ENCODE peak calls at places on chromosomes 3 and 15, in four cellular contexts. L is PC-9, J is heart right ventricle, C is lower lobe of right lung. A is an unnamed sample. For H3K27me3, the result is how much of the 10 kb centered on the place peaks cover.

GRCh38 chr15:29054171-29055045 is 168.6 kb downstream of the APBA2 start:
- DNase-seq in L (no peak), J (no peak), C (no peak), A (no peak)

GRCh38 chr3:189210251-189210770 is 38.5 kb downstream of the TPRG1 start:
- DNase-seq in J (no peak), C (no peak), L (no peak), A (no peak)

GRCh38 chr3:136070334-136070733 is 104.8 kb downstream of the PPP2R3A start:
- DNase-seq in C (no peak), J (no peak), L (no peak), A (no peak)

GRCh38 chr3:136882575-136882974 is 20.6 kb downstream of the NCK1 start:
- DNase-seq in L (no peak), J (no peak), C (no peak), A (no peak)

GRCh38 chr15:66877558-66878285 is 175.7 kb downstream of the SMAD6 start:
- DNase-seq in L (no peak), C (no peak), J (peak), A (peak)

GRCh38 chr3:146747928-146748327 is 142.8 kb upstream of the PLSCR5 start:
- DNase-seq in J (no peak), C (no peak), L (no peak), A (no peak)

GRCh38 chr15:68149059-68149458 is 56.1 kb downstream of the CALML4 start:
- DNase-seq in C (no peak), L (no peak), J (no peak), A (no peak)

GRCh38 chr15:73051811-73052678 is at the start of gene NEO1:
- DNase-seq in C (peak), L (peak), J (peak), A (peak)

GRCh38 chr15:70053006-70053702 is 44.6 kb downstream of the TLE3 start:
- DNase-seq in C (peak), L (no peak), J (no peak), A (no peak)

GRCh38 chr15:74831813-74832495 is 5.5 kb downstream of the CPLX3 start:
- DNase-seq in J (no peak), C (no peak), L (peak), A (no peak)

GRCh38 chr3:114508208-114508607 is 214.4 kb downstream of the TIGIT start:
- DNase-seq in L (no peak), C (no peak), J (no peak), A (no peak)
- H3K27ac ChIP-seq in L (no peak), C (no peak), J (peak), A (peak)

DNA sequence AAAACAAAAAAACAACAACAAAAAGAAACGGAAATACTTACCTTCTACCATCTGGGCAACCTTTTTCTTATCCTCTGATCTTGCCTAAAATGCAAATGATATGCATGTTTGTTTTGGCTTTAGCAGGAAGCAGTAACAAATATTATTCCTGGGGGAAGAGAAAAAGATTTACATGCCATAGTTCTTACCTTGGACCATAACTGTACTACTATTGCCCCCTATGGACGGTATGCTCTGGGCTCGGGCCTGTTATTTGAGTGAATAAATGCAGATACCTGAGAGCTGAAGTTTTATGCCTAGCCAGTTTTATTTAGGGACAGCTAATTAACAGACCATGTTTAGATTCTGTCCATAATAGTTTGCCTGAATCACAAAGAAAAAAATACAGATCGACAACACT is 12.6 kb upstream of the STARD5 start:
- DNase-seq in C (no peak), J (no peak), L (no peak), A (peak)
- TF ChIP-seq CTCF in C (peak), J (peak), L (no peak), A (peak)

DNA sequence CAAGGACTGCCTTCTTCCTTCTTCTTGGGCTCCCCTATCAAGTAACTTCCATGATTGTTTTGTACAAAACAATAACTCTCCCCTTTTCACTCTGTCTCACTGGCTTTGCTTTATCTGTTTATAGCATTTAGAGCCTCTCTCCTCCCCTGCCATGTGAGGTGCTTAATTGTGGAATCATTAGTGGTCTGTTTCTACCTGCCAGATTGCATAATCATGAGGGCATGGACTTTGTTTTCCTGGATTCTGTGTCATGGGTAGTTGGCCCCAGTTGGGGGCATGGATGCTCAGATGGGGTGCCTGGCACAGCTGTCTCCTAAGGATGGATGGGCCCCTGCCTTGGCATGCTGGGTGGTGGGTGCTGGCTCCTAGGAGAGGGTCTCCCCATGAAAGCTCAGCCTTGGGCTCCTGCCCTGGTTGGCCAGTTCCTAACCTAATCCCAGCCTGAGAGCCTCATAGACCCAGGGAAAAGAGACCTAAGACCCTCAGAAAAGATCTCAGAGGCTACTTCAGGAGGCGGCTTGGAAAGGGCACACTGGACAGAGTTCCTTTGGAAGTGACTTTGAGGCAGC is 8.0 kb upstream of the CTXND1 start:
- DNase-seq in C (no peak), J (no peak), L (no peak), A (no peak)
- H3K27me3 ChIP-seq in C (under half), J (under half), L (half or more), A (under half)

DNA sequence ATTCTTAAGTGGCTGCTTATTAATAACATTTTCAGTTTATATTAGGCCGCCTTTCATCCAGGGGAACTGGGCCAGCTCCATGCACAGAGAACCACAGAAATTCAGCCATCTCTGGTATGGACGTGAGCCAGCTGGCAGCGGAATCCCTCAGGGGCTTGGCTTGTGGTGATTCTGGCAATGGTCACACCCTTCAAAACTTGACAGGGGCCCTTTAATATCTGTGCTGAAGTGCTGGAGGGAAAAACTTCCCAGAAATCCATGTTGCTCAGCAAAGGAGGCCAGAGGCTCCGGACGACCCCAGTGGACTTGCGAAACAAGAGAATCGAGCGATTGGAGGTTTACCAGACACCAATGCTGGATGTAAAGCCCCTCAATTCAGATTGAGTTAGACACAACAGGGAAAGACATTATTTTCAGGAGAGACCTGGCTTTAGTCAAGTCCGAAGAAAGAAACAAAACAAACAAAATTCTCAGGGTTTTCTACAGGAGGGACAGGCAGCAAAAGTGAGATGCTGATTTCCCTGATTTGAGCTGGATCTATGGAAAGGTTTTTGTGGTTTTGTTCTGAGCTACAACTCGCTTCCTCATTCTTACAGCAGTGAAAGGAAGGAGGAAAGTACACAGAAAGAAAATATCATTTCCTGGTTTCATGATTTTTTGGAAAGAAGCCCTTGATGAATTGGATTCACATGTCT is 11.1 kb downstream of the PRICKLE2 start:
- DNase-seq in C (peak), J (peak), L (peak), A (peak)
- H3K27ac ChIP-seq in C (peak), J (peak), L (no peak), A (peak)

DNA sequence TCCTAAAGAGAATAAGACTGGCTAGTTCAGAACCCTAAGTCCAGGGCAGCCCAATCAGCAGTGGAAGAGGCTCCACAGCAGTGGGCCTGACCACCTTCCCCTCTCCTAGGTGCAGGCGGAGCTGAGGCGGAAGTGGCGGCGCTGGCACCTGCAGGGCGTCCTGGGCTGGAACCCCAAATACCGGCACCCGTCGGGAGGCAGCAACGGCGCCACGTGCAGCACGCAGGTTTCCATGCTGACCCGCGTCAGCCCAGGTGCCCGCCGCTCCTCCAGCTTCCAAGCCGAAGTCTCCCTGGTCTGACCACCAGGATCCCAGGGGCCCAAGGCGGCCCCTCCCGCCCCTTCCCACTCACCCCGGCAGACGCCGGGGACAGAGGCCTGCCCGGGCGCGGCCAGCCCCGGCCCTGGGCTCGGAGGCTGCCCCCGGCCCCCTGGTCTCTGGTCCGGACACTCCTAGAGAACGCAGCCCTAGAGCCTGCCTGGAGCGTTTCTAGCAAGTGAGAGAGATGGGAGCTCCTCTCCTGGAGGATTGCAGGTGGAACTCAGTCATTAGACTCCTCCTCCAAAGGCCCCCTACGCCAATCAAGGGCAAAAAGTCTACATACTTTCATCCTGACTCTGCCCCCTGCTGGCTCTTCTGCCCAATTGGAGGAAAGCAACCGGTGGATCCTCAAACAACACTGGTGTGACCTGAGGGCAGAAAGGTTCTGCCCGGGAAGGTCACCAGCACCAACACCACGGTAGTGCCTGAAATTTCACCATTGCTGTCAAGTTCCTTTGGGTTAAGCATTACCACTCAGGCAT is 33.7 kb downstream of the VIPR1 start:
- DNase-seq in J (peak), L (no peak), C (no peak), A (no peak)
- TF ChIP-seq CTCF in J (no peak), L (peak), C (peak), A (peak)

GRCh38 chr3:27715454-27715806 is 6.7 kb downstream of the EOMES start:
- DNase-seq in J (no peak), C (no peak), L (no peak), A (no peak)
- H3K27me3 ChIP-seq in J (half or more), C (half or more), L (under half), A (under half)

DNA sequence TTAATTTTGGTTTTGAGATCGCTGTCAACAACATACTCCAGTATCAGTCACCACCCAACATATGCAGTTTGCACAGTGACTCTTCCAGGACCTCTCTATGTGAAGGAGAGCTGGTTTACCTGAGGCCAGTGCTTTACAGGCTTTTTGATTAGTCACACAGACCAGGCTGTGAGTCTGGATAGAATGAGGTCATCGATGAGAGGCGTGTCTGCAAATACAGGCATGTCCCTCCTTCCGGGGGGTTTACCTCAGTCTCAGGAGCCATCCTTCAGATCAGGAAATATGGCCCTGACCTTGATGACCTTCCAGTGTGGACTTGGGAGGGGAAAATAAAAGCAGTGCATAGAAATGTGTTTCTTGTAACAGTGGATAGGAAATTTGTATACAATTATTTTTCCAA is 46.9 kb downstream of the KBTBD12 start:
- DNase-seq in C (no peak), L (peak), J (no peak), A (no peak)
- H3K27ac ChIP-seq in C (no peak), L (peak), J (peak), A (no peak)

GRCh38 chr3:23834082-23834870 is 28.5 kb downstream of the UBE2E1 start:
- DNase-seq in J (no peak), L (no peak), C (no peak), A (no peak)
- TF ChIP-seq CTCF in J (no peak), L (no peak), C (no peak), A (no peak)

DNA sequence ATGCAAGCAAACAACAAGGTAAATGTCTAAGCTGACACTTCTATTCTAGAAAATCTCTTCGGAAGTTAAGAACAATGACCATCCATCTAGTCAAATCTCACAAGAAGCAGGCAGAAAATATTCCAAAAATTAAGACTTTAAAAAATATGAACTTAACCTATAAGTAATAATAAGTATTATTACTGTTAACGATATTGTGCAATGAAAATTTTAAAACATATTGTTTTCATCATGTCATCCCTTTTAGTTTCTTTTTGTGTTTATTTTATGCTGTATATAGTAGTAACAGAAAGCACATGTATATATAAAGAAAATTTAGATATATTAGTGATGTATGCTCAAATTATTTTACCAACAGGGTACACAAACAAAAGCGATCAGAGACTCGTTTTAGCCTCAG is 4.1 kb downstream of the HDGFL3 start:
- DNase-seq in C (no peak), J (no peak), L (no peak), A (no peak)
- H3K27me3 ChIP-seq in C (under half), J (under half), L (under half), A (under half)

DNA sequence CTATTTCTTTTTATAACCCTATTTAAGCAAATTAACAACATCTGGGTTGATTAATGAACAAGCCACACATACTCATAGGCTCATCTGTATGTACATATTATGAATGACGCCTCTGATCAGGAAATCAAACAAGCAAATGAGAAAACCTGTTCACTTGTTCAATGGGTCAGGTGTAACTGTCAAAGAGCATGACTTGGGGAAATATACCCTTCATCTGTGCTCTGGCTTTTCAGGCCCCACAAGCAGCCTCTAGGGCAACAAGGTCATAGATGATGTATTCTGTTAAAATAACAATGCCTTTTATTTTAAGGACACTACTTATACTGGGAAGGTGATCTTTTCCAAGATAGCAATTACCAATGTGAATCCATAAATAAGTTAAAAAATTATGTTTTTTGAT is 102.0 kb downstream of the RBMS3 start:
- DNase-seq in L (no peak), C (no peak), J (no peak), A (no peak)
- H3K27ac ChIP-seq in L (no peak), C (no peak), J (no peak), A (no peak)

A was measured in right atrium auricular region.